ENCODE peak calls at places on chromosomes 11 and 22, in seven cellular contexts. J is IMR-90, T is adrenal gland, U is spleen, N is HepG2, P is ovary, E is right lobe of liver. L is an unnamed sample. For H3K36me3 and H3K27me3, the result is how much of the 10 kb centered on the place peaks cover.

GRCh38 chr11:2570211-2570811 is 125.5 kb downstream of the KCNQ1 start:
- DNase-seq in U (no peak), E (peak), T (no peak), N (no peak), J (no peak), P (peak), L (no peak)

GRCh38 chr11:75689861-75690641 is 21.2 kb upstream of the MAP6 start:
- DNase-seq in T (no peak), P (no peak), U (no peak), J (no peak), E (no peak), N (no peak), L (no peak)

GRCh38 chr11:33492569-33492968 is 208.1 kb downstream of the C11orf91 start:
- DNase-seq in N (no peak), U (no peak), J (no peak), E (no peak), T (no peak), P (no peak), L (no peak)

GRCh38 chr11:18253222-18253621 is 4.8 kb upstream of the SAA2 start:
- DNase-seq in E (no peak), T (no peak), P (no peak), N (no peak), J (no peak), U (no peak), L (no peak)

GRCh38 chr11:44943118-44943517 is 7.6 kb downstream of the TP53I11 start:
- DNase-seq in T (no peak), J (no peak), E (no peak), U (peak), N (no peak), P (no peak), L (peak)

GRCh38 chr22:20656516-20656901 is 117.4 kb upstream of the SERPIND1 start:
- DNase-seq in T (no peak), E (no peak), J (no peak), U (no peak), P (no peak), N (no peak), L (no peak)

GRCh38 chr22:41668971-41669911 is 19.4 kb downstream of the SNU13 start:
- DNase-seq in P (no peak), N (no peak), T (no peak), E (no peak), U (no peak), J (peak), L (peak)

GRCh38 chr11:47241740-47242400 is 6.7 kb downstream of the ACP2 start:
- DNase-seq in N (no peak), T (no peak), P (no peak), J (peak), U (no peak), E (no peak), L (no peak)

GRCh38 chr11:63682045-63682915 is 980 bp downstream of the RTN3 start:
- DNase-seq in J (no peak), U (no peak), T (peak), N (peak), P (no peak), E (no peak), L (no peak)

GRCh38 chr11:118609380-118610219 is 2.2 kb downstream of the PHLDB1 start:
- DNase-seq in N (no peak), J (peak), E (no peak), T (no peak), P (peak), U (peak), L (no peak)

GRCh38 chr22:30429887-30430286 is 4.3 kb downstream of the MTFP1 start:
- DNase-seq in P (no peak), U (no peak), J (no peak), E (no peak), T (no peak), N (no peak), L (no peak)

GRCh38 chr11:8719260-8720190 is 36.9 kb downstream of the RPL27A start:
- DNase-seq in J (peak), U (no peak), P (no peak), T (peak), E (no peak), N (peak), L (no peak)

GRCh38 chr11:120471131-120471530 is 40.4 kb upstream of the GRIK4 start:
- DNase-seq in T (no peak), J (peak), U (no peak), N (no peak), P (no peak), E (no peak), L (no peak)

GRCh38 chr11:20963596-20963995 is 294.2 kb downstream of the NELL1 start:
- DNase-seq in J (no peak), N (no peak), E (no peak), T (no peak), U (no peak), P (no peak), L (no peak)

GRCh38 chr11:119205080-119205479 is 1.1 kb upstream of the CBL start:
- DNase-seq in U (peak), E (peak), J (no peak), P (no peak), N (no peak), T (no peak), L (no peak)

GRCh38 chr11:561148-562003 is 606 bp downstream of the RASSF7 start:
- DNase-seq in P (peak), U (no peak), T (no peak), N (peak), J (no peak), E (peak), L (peak)

GRCh38 chr22:30802202-30803166 is 107.8 kb downstream of the OSBP2 start:
- DNase-seq in U (peak), P (peak), N (peak), E (peak), T (peak), J (peak), L (peak)

GRCh38 chr22:19620742-19621371 is 93.4 kb upstream of the SEPTIN5 start:
- DNase-seq in J (no peak), N (no peak), E (no peak), P (no peak), U (no peak), T (no peak), L (no peak)

GRCh38 chr11:46397526-46397925 is 6.0 kb upstream of the CHRM4 start:
- DNase-seq in E (no peak), U (no peak), P (no peak), J (no peak), T (no peak), N (no peak), L (no peak)

GRCh38 chr22:24494182-24494534 is 974 bp upstream of the UPB1 start:
- DNase-seq in U (no peak), N (no peak), J (no peak), T (no peak), E (no peak), P (no peak), L (no peak)

GRCh38 chr11:134508219-134508990 is 96.4 kb upstream of the B3GAT1 start:
- DNase-seq in J (no peak), U (peak), P (peak), T (no peak), N (no peak), E (no peak), L (peak)

GRCh38 chr22:33005476-33005875 is 52.7 kb downstream of the SYN3 start:
- DNase-seq in N (no peak), P (no peak), U (peak), J (no peak), T (no peak), E (no peak), L (no peak)

GRCh38 chr22:29093980-29094379 is 21.1 kb downstream of the KREMEN1 start:
- DNase-seq in T (no peak), P (no peak), E (no peak), N (no peak), U (no peak), J (no peak), L (no peak)

GRCh38 chr11:73152861-73153483 is 10.9 kb upstream of the FCHSD2 start:
- DNase-seq in E (no peak), N (no peak), T (no peak), U (peak), J (no peak), P (no peak), L (no peak)

GRCh38 chr11:126149759-126150236 is 61.7 kb downstream of the RPUSD4 start:
- DNase-seq in N (no peak), P (peak), T (no peak), E (peak), U (peak), J (no peak), L (no peak)

GRCh38 chr11:13210424-13210823 is 67.2 kb upstream of the BMAL1 start:
- DNase-seq in N (peak), P (peak), T (peak), E (peak), U (no peak), J (peak), L (peak)

GRCh38 chr11:27696112-27696511 is 4.1 kb downstream of the BDNF start:
- DNase-seq in E (no peak), U (no peak), P (no peak), N (no peak), J (peak), T (no peak), L (no peak)

GRCh38 chr11:25547293-25547692 is 784.6 kb upstream of the ANO3 start:
- DNase-seq in P (no peak), T (no peak), J (no peak), U (no peak), N (no peak), E (no peak), L (no peak)

GRCh38 chr22:31898911-31899310 is 45.4 kb upstream of the YWHAH start:
- DNase-seq in T (no peak), J (no peak), U (peak), N (no peak), E (no peak), P (no peak), L (no peak)

GRCh38 chr11:83681045-83681781 is 395.0 kb upstream of the CCDC90B start:
- DNase-seq in J (no peak), N (no peak), T (no peak), U (no peak), E (no peak), P (no peak), L (no peak)

GRCh38 chr11:47572715-47573255 is 6.0 kb downstream of the KBTBD4 start:
- DNase-seq in J (no peak), P (peak), E (no peak), U (no peak), T (no peak), N (no peak), L (no peak)

GRCh38 chr11:10725114-10725906 is 25.7 kb upstream of the CTR9 start:
- DNase-seq in T (no peak), E (no peak), N (no peak), J (peak), U (no peak), P (no peak), L (no peak)
- H3K36me3 ChIP-seq in T (under half), E (under half), N (under half), J (under half), U (under half), P (under half), L (under half)

GRCh38 chr11:125141686-125142535 is 22.6 kb upstream of the PKNOX2 start:
- DNase-seq in U (peak), E (no peak), T (peak), J (peak), P (peak), N (no peak), L (peak)

GRCh38 chr11:125148743-125149142 is 15.8 kb upstream of the PKNOX2 start:
- DNase-seq in N (no peak), T (no peak), U (no peak), J (no peak), E (no peak), P (no peak), L (no peak)

GRCh38 chr11:125146232-125146631 is 18.3 kb upstream of the PKNOX2 start:
- DNase-seq in P (no peak), E (no peak), U (no peak), N (no peak), T (no peak), J (no peak), L (no peak)

GRCh38 chr11:125148011-125148410 is 16.5 kb upstream of the PKNOX2 start:
- DNase-seq in J (no peak), E (no peak), T (no peak), P (no peak), U (no peak), N (no peak), L (no peak)

GRCh38 chr11:125147280-125147679 is 17.3 kb upstream of the PKNOX2 start:
- DNase-seq in N (no peak), J (no peak), P (no peak), T (no peak), E (no peak), U (no peak), L (no peak)
- H3K27me3 ChIP-seq in N (under half), J (under half), P (under half), T (under half), E (under half), U (under half), L (under half)

GRCh38 chr11:69637956-69638871 is 2.7 kb upstream of the CCND1 start:
- DNase-seq in N (no peak), U (peak), E (peak), J (peak), P (no peak), T (peak), L (peak)
- TF ChIP-seq POLR2A in N (no peak), U (no peak), E (peak), J (no peak), P (no peak), T (peak), L (no peak)

GRCh38 chr11:94830722-94831121 is 62.6 kb downstream of the AMOTL1 start:
- DNase-seq in U (no peak), T (no peak), E (no peak), N (no peak), P (no peak), J (no peak), L (no peak)

GRCh38 chr11:94825111-94825880 is 57.1 kb downstream of the AMOTL1 start:
- DNase-seq in P (no peak), J (no peak), T (no peak), N (no peak), E (no peak), U (no peak), L (no peak)

GRCh38 chr11:94828088-94828487 is 59.9 kb downstream of the AMOTL1 start:
- DNase-seq in U (no peak), E (no peak), P (no peak), N (no peak), J (no peak), T (no peak), L (no peak)

GRCh38 chr11:94823127-94823732 is 55.1 kb downstream of the AMOTL1 start:
- DNase-seq in T (no peak), U (no peak), J (no peak), P (no peak), N (no peak), E (no peak), L (no peak)

GRCh38 chr11:94826415-94826814 is 58.3 kb downstream of the AMOTL1 start:
- DNase-seq in J (no peak), N (no peak), T (no peak), P (no peak), U (no peak), E (no peak), L (no peak)
- H3K36me3 ChIP-seq in J (half or more), N (under half), T (under half), P (under half), U (under half), E (under half), L (under half)

GRCh38 chr11:129737535-129738230 is 78.0 kb upstream of the TMEM45B start:
- DNase-seq in J (no peak), T (no peak), E (no peak), U (no peak), P (no peak), N (no peak), L (no peak)

GRCh38 chr11:129739339-129739738 is 76.3 kb upstream of the TMEM45B start:
- DNase-seq in J (no peak), U (no peak), N (no peak), T (no peak), E (no peak), P (no peak), L (no peak)

GRCh38 chr11:129738242-129738641 is 77.4 kb upstream of the TMEM45B start:
- DNase-seq in E (no peak), P (no peak), T (no peak), J (no peak), N (no peak), U (no peak), L (no peak)

GRCh38 chr11:129740877-129741276 is 74.8 kb upstream of the TMEM45B start:
- DNase-seq in N (no peak), E (no peak), J (no peak), T (no peak), P (no peak), U (no peak), L (no peak)

DNA sequence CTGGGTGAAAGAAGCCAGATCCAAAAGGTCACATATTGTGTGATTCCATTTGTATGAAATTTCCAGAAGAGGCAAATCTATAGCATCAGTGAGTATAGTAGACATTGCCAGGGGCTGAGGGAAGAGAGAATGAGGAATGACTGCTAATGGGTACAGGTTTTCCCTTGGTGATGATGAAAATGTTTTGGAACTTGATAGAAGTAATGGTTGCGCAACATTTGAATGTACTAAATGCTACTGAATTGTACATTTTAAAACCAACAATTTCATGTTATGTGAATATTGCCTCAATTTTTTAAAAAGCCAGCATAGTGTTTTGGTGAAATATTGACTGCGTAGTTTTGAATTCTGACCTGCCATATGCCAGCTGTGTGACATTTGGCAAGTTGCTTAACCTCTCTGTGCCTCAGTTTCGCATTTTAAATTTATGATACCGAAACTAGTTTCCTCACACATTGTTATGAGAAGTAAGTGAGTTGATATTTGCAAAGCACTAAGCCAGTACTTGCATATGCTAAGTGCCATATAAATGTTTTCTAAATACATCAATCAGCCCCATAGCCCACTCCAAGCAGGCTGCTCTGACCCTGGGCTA is 75.4 kb upstream of the TMEM45B start:
- DNase-seq in T (no peak), E (no peak), P (no peak), J (no peak), U (no peak), N (no peak), L (no peak)
- H3K27me3 ChIP-seq in T (under half), E (under half), P (under half), J (under half), U (under half), N (under half), L (under half)

DNA sequence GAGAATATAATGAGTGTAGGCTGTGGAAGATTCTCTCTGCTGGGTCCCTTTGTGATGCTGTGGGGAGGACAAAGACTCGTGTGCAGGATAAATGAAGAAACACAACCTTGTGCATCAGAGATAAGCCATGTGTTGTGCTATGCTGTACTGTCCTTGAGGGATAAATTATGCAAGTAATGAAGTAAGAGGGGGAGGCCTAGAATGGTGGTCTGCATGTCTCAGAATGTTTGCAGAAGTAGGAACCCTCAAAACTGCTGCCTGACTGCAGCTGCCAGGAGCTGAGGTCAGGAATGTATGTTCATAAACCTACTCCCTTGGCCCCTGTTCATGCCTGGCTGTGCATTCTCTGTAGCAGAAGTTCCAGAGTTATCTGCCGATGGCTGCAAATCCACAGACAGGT is 4.6 kb upstream of the SMCO4 start:
- DNase-seq in T (no peak), U (no peak), N (no peak), J (no peak), E (no peak), P (no peak), L (no peak)
- TF ChIP-seq POLR2A in T (no peak), U (no peak), N (no peak), J (no peak), E (no peak), P (no peak), L (no peak)

DNA sequence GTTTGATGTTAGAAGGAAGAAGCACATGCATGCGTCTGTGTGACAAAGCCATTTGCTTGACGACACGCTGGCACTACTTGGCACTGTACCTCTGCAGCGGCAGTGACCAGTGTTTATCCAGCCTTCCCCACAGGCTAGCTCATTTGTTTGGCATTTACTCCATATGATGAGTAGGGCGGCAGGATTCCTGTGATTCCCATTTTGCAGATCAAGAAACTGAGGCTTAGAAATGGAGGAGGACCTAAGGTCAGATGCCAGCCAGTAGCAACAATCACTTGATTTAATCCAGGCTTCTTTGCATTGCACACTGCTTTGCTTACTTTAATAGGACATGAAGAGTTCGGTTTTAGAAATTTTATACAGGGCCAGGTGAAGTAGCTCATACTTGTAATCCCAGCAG is 45.0 kb downstream of the TBC1D22A start:
- DNase-seq in U (no peak), J (no peak), T (no peak), N (no peak), E (no peak), P (no peak), L (no peak)
- H3K36me3 ChIP-seq in U (under half), J (under half), T (under half), N (under half), E (under half), P (under half), L (under half)

DNA sequence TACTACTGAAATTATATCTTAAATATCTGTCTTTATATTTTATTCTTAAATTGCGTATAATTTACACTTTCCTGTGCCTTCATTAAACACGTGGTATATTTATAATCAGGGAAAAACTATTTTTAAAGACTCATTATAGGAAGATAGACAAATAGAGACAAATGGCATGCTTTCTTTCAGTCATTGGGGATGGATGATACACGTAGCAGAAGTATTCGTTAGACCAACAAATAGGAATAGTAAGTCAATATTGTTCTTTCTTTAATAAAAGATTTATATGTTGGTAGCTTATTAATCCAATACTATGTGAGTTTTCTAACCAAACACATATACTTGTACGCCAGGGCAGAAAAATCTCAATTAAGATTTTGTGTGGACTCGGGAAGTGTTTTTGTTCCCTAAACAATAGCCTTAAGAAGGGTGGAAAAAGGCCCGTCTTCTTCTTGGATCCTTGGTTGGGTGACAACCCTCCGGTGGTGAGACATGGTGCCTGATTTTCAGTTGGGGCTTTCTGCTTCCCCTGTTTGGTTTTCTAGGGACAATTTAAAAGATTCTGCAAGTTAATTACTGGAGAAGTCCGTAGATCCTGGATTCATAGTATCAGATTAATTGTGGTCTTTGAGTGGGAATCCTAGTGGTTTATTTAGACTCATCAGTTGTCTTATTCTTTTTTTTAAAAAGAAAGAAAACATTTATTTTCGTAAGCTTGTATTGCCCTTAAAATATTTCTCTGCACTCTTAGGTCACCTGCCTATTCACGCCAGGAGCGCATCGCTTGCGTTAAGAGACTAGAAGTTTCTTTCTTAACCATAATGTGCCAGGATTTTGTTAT is 83.5 kb upstream of the WNT7B start:
- DNase-seq in J (no peak), P (peak), N (no peak), E (no peak), T (no peak), U (no peak), L (no peak)
- H3K27me3 ChIP-seq in J (under half), P (under half), N (half or more), E (under half), T (under half), U (under half), L (under half)